ENCODE peak calls at places on chromosomes 1 and 21, in ten cellular contexts. Q is BE2C, W is heart right ventricle, N is EH, J is AG08396, U is astrocyte, F is tibial artery, B is substantia nigra, T is T-helper 9 cell, V is HT1080. C is an unnamed sample.

GRCh38 chr1:172177849-172178248 is 242.6 kb upstream of the C1orf105 start:
- DNase-seq in Q (no peak), W (no peak), N (no peak), J (no peak), U (no peak), F (no peak), B (no peak), T (no peak), V (no peak), C (no peak)

GRCh38 chr1:241603626-241604337 is 36.4 kb downstream of the CHML start:
- DNase-seq in Q (no peak), W (no peak), N (peak), J (no peak), U (peak), F (no peak), B (no peak), T (no peak), V (peak), C (peak)

GRCh38 chr1:2001773-2002411 is 1.7 kb downstream of the CFAP74 start:
- DNase-seq in Q (no peak), W (no peak), N (no peak), J (no peak), U (no peak), F (no peak), B (no peak), T (no peak), V (no peak), C (no peak)

GRCh38 chr1:37410080-37410479 is 64.3 kb upstream of the ZC3H12A start:
- DNase-seq in Q (peak), W (no peak), N (peak), J (no peak), U (no peak), F (no peak), B (no peak), T (no peak), V (no peak), C (no peak)

GRCh38 chr21:44927587-44928461 is 7.1 kb upstream of the ITGB2 start:
- DNase-seq in Q (no peak), W (peak), N (peak), J (peak), U (peak), F (no peak), B (no peak), T (peak), V (peak), C (peak)

GRCh38 chr1:215141460-215141859 is 58.9 kb downstream of the KCNK2 start:
- DNase-seq in Q (no peak), W (no peak), N (no peak), J (no peak), U (no peak), F (no peak), B (no peak), T (no peak), V (no peak), C (no peak)

GRCh38 chr1:243731301-243731891 is 118.6 kb downstream of the AKT3 start:
- DNase-seq in Q (no peak), W (no peak), N (peak), J (no peak), U (peak), F (peak), B (no peak), T (no peak), V (peak), C (no peak)

GRCh38 chr21:43196789-43197188 is 28.0 kb downstream of the CRYAA start:
- DNase-seq in Q (no peak), W (no peak), N (no peak), J (no peak), U (no peak), F (no peak), B (no peak), T (no peak), V (no peak), C (no peak)

GRCh38 chr1:112358798-112359408 is 37.1 kb upstream of the CTTNBP2NL start:
- DNase-seq in Q (peak), W (peak), N (peak), J (peak), U (peak), F (peak), B (peak), T (no peak), V (peak), C (peak)

GRCh38 chr1:165161130-165161529 is 195.4 kb downstream of the LMX1A start:
- DNase-seq in Q (no peak), W (no peak), N (no peak), J (no peak), U (no peak), F (no peak), B (no peak), T (no peak), V (peak), C (no peak)

GRCh38 chr1:218322762-218323161 is 22.4 kb upstream of the TGFB2 start:
- DNase-seq in Q (no peak), W (no peak), N (no peak), J (no peak), U (no peak), F (no peak), B (no peak), T (no peak), V (no peak), C (no peak)

GRCh38 chr1:171158089-171158488 is 27.0 kb upstream of the FMO2 start:
- DNase-seq in Q (no peak), W (no peak), N (peak), J (no peak), U (no peak), F (no peak), B (no peak), T (no peak), V (no peak), C (no peak)

GRCh38 chr1:198756470-198756869 is 117.6 kb downstream of the PTPRC start:
- DNase-seq in Q (no peak), W (no peak), N (peak), J (no peak), U (no peak), F (no peak), B (no peak), T (no peak), V (no peak), C (no peak)

GRCh38 chr1:181139631-181140051 is 51.1 kb downstream of the IER5 start:
- DNase-seq in Q (no peak), W (no peak), N (peak), J (no peak), U (no peak), F (no peak), B (no peak), T (no peak), V (peak), C (no peak)

GRCh38 chr1:92538413-92539061 is 51.8 kb upstream of the GFI1 start:
- DNase-seq in Q (no peak), W (no peak), N (peak), J (no peak), U (peak), F (no peak), B (no peak), T (no peak), V (no peak), C (no peak)

GRCh38 chr1:23555949-23556640 is 3.2 kb downstream of the ID3 start:
- DNase-seq in Q (peak), W (no peak), N (peak), J (no peak), U (peak), F (no peak), B (no peak), T (no peak), V (peak), C (no peak)

GRCh38 chr1:189429610-189430009 is 1048.1 kb downstream of the BRINP3 start:
- DNase-seq in Q (peak), W (no peak), N (no peak), J (peak), U (peak), F (no peak), B (no peak), T (no peak), V (peak), C (no peak)

GRCh38 chr1:95233737-95234493 is at the start of gene RWDD3:
- DNase-seq in Q (peak), W (peak), N (peak), J (peak), U (peak), F (peak), B (peak), T (peak), V (peak), C (peak)

GRCh38 chr1:38179423-38179822 is 132.8 kb upstream of the POU3F1 start:
- DNase-seq in Q (no peak), W (peak), N (no peak), J (no peak), U (no peak), F (no peak), B (no peak), T (no peak), V (no peak), C (no peak)

GRCh38 chr1:55781944-55782482 is 566.8 kb upstream of the USP24 start:
- DNase-seq in Q (no peak), W (no peak), N (peak), J (peak), U (peak), F (no peak), B (no peak), T (no peak), V (peak), C (peak)

GRCh38 chr1:224127925-224128819 is 14.3 kb downstream of the FBXO28 start:
- DNase-seq in Q (no peak), W (no peak), N (peak), J (no peak), U (peak), F (no peak), B (no peak), T (no peak), V (no peak), C (no peak)

GRCh38 chr1:232017057-232017456 is 390.5 kb downstream of the DISC1 start:
- DNase-seq in Q (no peak), W (no peak), N (no peak), J (no peak), U (no peak), F (no peak), B (no peak), T (no peak), V (no peak), C (no peak)

GRCh38 chr1:30900486-30900885 is 8.1 kb downstream of the SDC3 start:
- DNase-seq in Q (no peak), W (no peak), N (no peak), J (no peak), U (no peak), F (no peak), B (no peak), T (no peak), V (no peak), C (no peak)

GRCh38 chr1:101632548-101633256 is 364.0 kb downstream of the OLFM3 start:
- DNase-seq in Q (no peak), W (no peak), N (no peak), J (no peak), U (no peak), F (no peak), B (no peak), T (no peak), V (no peak), C (no peak)

GRCh38 chr1:44072204-44072603 is 40.9 kb upstream of the SLC6A9 start:
- DNase-seq in Q (no peak), W (no peak), N (peak), J (peak), U (peak), F (no peak), B (no peak), T (no peak), V (peak), C (no peak)

C was measured in H54.